ENCODE peak calls at places on chromosomes 4 and X, in five cellular contexts. K is OCI-LY7, J is right cardiac atrium, C is A549, R is GM23248. P is an unnamed sample.

GRCh38 chr4:5420266-5420665 is 288.1 kb downstream of the EVC2 start:
- DNase-seq in K (no peak), J (no peak), C (no peak), R (no peak), P (no peak)

GRCh38 chr4:73770917-73771316 is 30.5 kb downstream of the CXCL8 start:
- DNase-seq in K (no peak), J (no peak), C (no peak), R (no peak), P (no peak)

GRCh38 chr4:105551968-105552746 is at the start of gene ARHGEF38:
- DNase-seq in K (no peak), J (no peak), C (no peak), R (peak; percentile 20), P (no peak)

GRCh38 chr4:1382776-1383727 is 23.2 kb downstream of the NKX1-1 start:
- DNase-seq in K (no peak), J (peak; percentile 55), C (no peak), R (no peak), P (no peak)

GRCh38 chr4:86894465-86894864 is 2.2 kb upstream of the C4orf36 start:
- DNase-seq in K (no peak), J (no peak), C (no peak), R (peak; percentile 45), P (no peak)

GRCh38 chrX:100768679-100769338 is 36.9 kb upstream of the SYTL4 start:
- DNase-seq in K (peak; percentile 74), J (peak; percentile 84), C (peak; percentile 43), R (peak; percentile 53), P (peak; percentile 80)

GRCh38 chr4:19776021-19776459 is 475.7 kb upstream of the SLIT2 start:
- DNase-seq in K (no peak), J (no peak), C (peak; percentile 17), R (peak; percentile 89), P (no peak)

GRCh38 chr4:10640535-10641159 is 43.9 kb downstream of the CLNK start:
- DNase-seq in K (no peak), J (no peak), C (no peak), R (no peak), P (no peak)

GRCh38 chrX:46587158-46587557 is 13.6 kb downstream of the CHST7 start:
- DNase-seq in K (no peak), J (no peak), C (no peak), R (peak; percentile 76), P (no peak)

GRCh38 chrX:11724122-11725017 is 33.7 kb upstream of the MSL3 start:
- DNase-seq in K (peak; percentile 29), J (no peak), C (peak; percentile 18), R (peak; percentile 44), P (no peak)

GRCh38 chrX:2584659-2585470 is 84.1 kb upstream of the DHRSX start:
- DNase-seq in K (no peak), J (no peak), C (no peak), R (no peak), P (no peak)

GRCh38 chr4:1824746-1825145 is 31.2 kb downstream of the LETM1 start:
- DNase-seq in K (no peak), J (no peak), C (no peak), R (no peak), P (no peak)

GRCh38 chr4:101584306-101584705 is 206.2 kb upstream of the BANK1 start:
- DNase-seq in K (no peak), J (no peak), C (no peak), R (peak; percentile 43), P (no peak)

GRCh38 chr4:154982187-154983047 is 201.3 kb downstream of the RBM46 start:
- DNase-seq in K (peak; percentile 37), J (peak; percentile 53), C (peak; percentile 32), R (peak; percentile 75), P (no peak)

GRCh38 chrX:44651347-44651746 is 108.7 kb upstream of the FUNDC1 start:
- DNase-seq in K (no peak), J (no peak), C (no peak), R (no peak), P (no peak)

GRCh38 chrX:136130931-136131843 is 16.1 kb upstream of the FHL1 start:
- DNase-seq in K (peak; percentile 14), J (no peak), C (peak; percentile 40), R (peak; percentile 75), P (no peak)

GRCh38 chrX:134735015-134735414 is 76.7 kb upstream of the PLAC1 start:
- DNase-seq in K (no peak), J (no peak), C (no peak), R (no peak), P (no peak)

GRCh38 chr4:110840221-110840654 is 217.4 kb upstream of the PITX2 start:
- DNase-seq in K (no peak), J (no peak), C (no peak), R (peak; percentile 72), P (no peak)

GRCh38 chr4:75561789-75562188 is 5.9 kb downstream of the ODAPH start:
- DNase-seq in K (no peak), J (no peak), C (no peak), R (no peak), P (no peak)

GRCh38 chr4:27368781-27369180 is 508.1 kb downstream of the STIM2 start:
- DNase-seq in K (no peak), J (no peak), C (no peak), R (no peak), P (no peak)

GRCh38 chr4:20687894-20688293 is 12.4 kb upstream of the PACRGL start:
- DNase-seq in K (no peak), J (no peak), C (no peak), R (peak; percentile 91), P (no peak)

GRCh38 chr4:137432431-137432830 is 99.9 kb downstream of the PCDH18 start:
- DNase-seq in K (no peak), J (no peak), C (no peak), R (peak; percentile 7), P (no peak)

GRCh38 chr4:114378306-114378903 is 220.2 kb upstream of the UGT8 start:
- DNase-seq in K (no peak), J (no peak), C (no peak), R (peak; percentile 78), P (no peak)

GRCh38 chr4:19729873-19730735 is 521.6 kb upstream of the SLIT2 start:
- DNase-seq in K (peak; percentile 46), J (no peak), C (no peak), R (peak; percentile 12), P (peak; percentile 2)

GRCh38 chr4:52052475-52052780 is 1.3 kb downstream of the SPATA18 start:
- DNase-seq in K (no peak), J (no peak), C (no peak), R (peak; percentile 43), P (no peak)

GRCh38 chr4:102196221-102196620 is 149.1 kb downstream of the SLC39A8 start:
- DNase-seq in K (no peak), J (no peak), C (no peak), R (peak; percentile 20), P (no peak)

GRCh38 chrX:107686792-107687191 is 58.5 kb downstream of the PRPS1 start:
- DNase-seq in K (no peak), J (no peak), C (no peak), R (no peak), P (no peak)

GRCh38 chr4:51851090-51851936 is 8.4 kb downstream of the DCUN1D4 start:
- DNase-seq in K (peak; percentile 19), J (no peak), C (no peak), R (no peak), P (no peak)

GRCh38 chr4:120071192-120071795 is 4.6 kb upstream of the MAD2L1 start:
- DNase-seq in K (peak; percentile 73), J (no peak), C (peak; percentile 11), R (peak; percentile 73), P (peak; percentile 49)

GRCh38 chr4:105923507-105924238 is 28.4 kb downstream of the NPNT start:
- DNase-seq in K (no peak), J (no peak), C (no peak), R (peak; percentile 16), P (no peak)

GRCh38 chrX:96929036-96929435 is 45.3 kb downstream of the RPA4 start:
- DNase-seq in K (no peak), J (no peak), C (no peak), R (no peak), P (no peak)
- H3K27ac ChIP-seq in K (no peak overlapping the region), J (no peak overlapping the region), C (no peak overlapping the region), R (no peak overlapping the region), P (no peak overlapping the region)

GRCh38 chr4:175431635-175432034 is 380.4 kb downstream of the GPM6A start:
- DNase-seq in K (no peak), J (no peak), C (no peak), R (no peak), P (no peak)

GRCh38 chr4:175422331-175422730 is 389.7 kb downstream of the GPM6A start:
- DNase-seq in K (no peak), J (no peak), C (no peak), R (peak; percentile 46), P (no peak)

GRCh38 chr4:175424111-175424510 is 388.0 kb downstream of the GPM6A start:
- DNase-seq in K (no peak), J (no peak), C (no peak), R (peak; percentile 30), P (no peak)

DNA sequence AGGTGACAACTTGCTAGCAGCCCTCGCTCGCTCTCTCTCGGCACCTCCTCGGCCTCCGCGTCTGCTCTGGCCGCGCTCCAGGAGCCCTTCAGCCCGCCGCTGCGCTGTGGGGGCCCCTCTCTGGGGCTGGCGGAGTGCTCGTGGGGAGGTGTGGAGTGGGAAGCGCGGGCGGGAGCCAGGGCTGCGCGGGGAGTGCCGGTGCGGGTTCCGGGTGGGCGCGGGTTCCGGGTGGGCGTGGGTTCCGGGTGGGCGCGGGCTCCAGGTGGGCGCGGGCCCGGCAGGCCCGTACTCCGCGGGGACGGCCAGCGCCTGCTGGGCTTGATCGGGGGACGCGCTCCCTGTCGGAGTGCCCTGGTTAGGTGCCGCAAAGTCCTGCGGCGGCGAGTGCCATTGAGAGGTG is 384.3 kb downstream of the GPM6A start:
- DNase-seq in K (no peak), J (peak; percentile 57), C (no peak), R (no peak), P (no peak)
- H3K4me1 ChIP-seq in K (peaks cover 8% of the 10 kb centered on the region), J (no peaks in the 10 kb centered on the region), C (peaks cover 2% of the 10 kb centered on the region), R (peaks cover 16% of the 10 kb centered on the region), P (no peaks in the 10 kb centered on the region)

GRCh38 chr4:38925492-38926418 is 58.1 kb downstream of the FAM114A1 start:
- DNase-seq in K (no peak), J (no peak), C (no peak), R (no peak), P (no peak)
- H3K27ac ChIP-seq in K (no peak overlapping the region), J (no peak overlapping the region), C (no peak overlapping the region), R (no peak overlapping the region), P (no peak overlapping the region)

GRCh38 chrX:68695206-68695845 is 47.9 kb downstream of the STARD8 start:
- DNase-seq in K (no peak), J (no peak), C (peak; percentile 26), R (peak; percentile 34), P (peak; percentile 6)
- H3K4me1 ChIP-seq in K (no peaks in the 10 kb centered on the region), J (peaks cover 6% of the 10 kb centered on the region), C (peaks cover 39% of the 10 kb centered on the region), R (peaks cover 20% of the 10 kb centered on the region), P (no peaks in the 10 kb centered on the region)

DNA sequence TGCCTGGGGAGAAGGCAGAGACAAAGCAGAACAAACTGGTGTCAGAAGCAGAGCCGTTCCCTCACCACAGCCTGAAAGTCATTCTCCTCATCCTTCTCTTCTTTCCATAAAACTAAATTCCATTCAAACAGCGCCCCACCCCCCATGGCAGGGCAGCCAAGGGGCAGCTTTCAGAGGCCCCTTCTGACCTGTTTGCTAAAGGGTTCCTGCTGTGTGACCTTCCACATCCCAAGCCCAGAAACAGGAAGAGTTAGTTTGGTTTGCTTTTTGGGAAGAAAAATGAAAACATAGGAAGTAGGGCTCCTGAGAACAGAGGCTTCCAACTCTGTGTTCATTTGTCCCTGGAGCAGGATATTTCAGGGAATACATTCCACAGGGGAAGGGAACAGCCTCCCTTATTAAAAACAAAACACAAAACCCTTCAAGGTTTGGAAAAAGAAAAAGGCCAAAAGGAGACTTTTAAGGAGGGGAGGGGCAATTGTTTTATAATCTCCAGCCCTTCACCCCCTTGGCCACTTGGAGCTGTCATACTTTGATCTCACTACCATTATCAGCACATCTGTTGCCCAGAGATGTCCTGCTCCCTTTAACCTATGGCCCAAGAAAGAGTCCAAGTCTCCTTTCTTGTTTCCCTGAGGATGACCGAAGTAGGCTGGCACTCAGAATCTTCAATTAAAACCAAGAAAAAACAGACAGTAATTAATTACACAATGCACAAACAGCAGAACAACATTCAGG is 25.3 kb downstream of the STARD8 start:
- DNase-seq in K (no peak), J (peak; percentile 81), C (no peak), R (no peak), P (no peak)
- H3K27ac ChIP-seq in K (no peak overlapping the region), J (peak overlapping the region; percentile 42), C (no peak overlapping the region), R (no peak overlapping the region), P (no peak overlapping the region)